ENCODE peak calls at places on chromosomes 6 and 20, in eight cellular contexts. R, V, K, L, Q, N, J and F are unnamed samples.
A peak's percentile ranks its signal among the peaks of the same experiment; 100 is the strongest.

GRCh38 chr6:133314951-133315350 is 73.8 kb downstream of the EYA4 start:
- DNase-seq in Q (no peak), K (no peak), L (no peak), J (peak; percentile 64), N (no peak), V (no peak), R (no peak), F (no peak)

GRCh38 chr20:52783769-52784168 is 188.4 kb upstream of the TSHZ2 start:
- DNase-seq in N (no peak), K (peak; percentile 52), R (no peak), J (no peak), L (peak; percentile 60), V (no peak), Q (peak; percentile 4), F (no peak)

GRCh38 chr20:6489361-6490154 is 277.9 kb upstream of the BMP2 start:
- DNase-seq in R (no peak), V (peak; percentile 33), N (no peak), L (no peak), K (no peak), J (peak; percentile 3), Q (peak; percentile 95), F (peak; percentile 1)

GRCh38 chr6:101259446-101259845 is 134.1 kb upstream of the GRIK2 start:
- DNase-seq in N (no peak), J (no peak), R (no peak), L (no peak), K (no peak), Q (no peak), V (no peak), F (no peak)

GRCh38 chr6:45650527-45651135 is 272.9 kb upstream of the SUPT3H start:
- DNase-seq in K (no peak), J (peak; percentile 85), L (no peak), R (no peak), N (no peak), V (no peak), Q (peak; percentile 88), F (no peak)

GRCh38 chr6:71887744-71888115 is 1.4 kb downstream of the RIMS1 start:
- DNase-seq in L (no peak), Q (no peak), V (no peak), N (no peak), K (no peak), J (no peak), R (no peak), F (peak; percentile 34)

GRCh38 chr6:119965900-119966299 is 616.3 kb upstream of the MAN1A1 start:
- DNase-seq in L (no peak), Q (no peak), V (no peak), K (no peak), N (no peak), R (no peak), J (no peak), F (no peak)

GRCh38 chr6:168450921-168451320 is 9.9 kb downstream of the SMOC2 start:
- DNase-seq in K (no peak), J (no peak), V (no peak), Q (no peak), R (no peak), N (no peak), L (no peak), F (no peak)

GRCh38 chr20:39661833-39662232 is 699.7 kb downstream of the DHX35 start:
- DNase-seq in N (no peak), K (no peak), V (no peak), J (peak; percentile 5), L (no peak), Q (no peak), R (no peak), F (no peak)

GRCh38 chr6:166551797-166552495 is 34.5 kb downstream of the RAMACL start:
- DNase-seq in R (no peak), N (no peak), J (no peak), Q (no peak), L (no peak), V (no peak), K (no peak), F (no peak)

GRCh38 chr6:105282801-105283585 is 103.2 kb upstream of the POPDC3 start:
- DNase-seq in N (no peak), K (no peak), Q (no peak), V (no peak), L (no peak), R (no peak), J (no peak), F (no peak)

GRCh38 chr6:83870649-83871048 is 11.2 kb downstream of the CYB5R4 start:
- DNase-seq in V (no peak), N (no peak), J (no peak), K (no peak), L (no peak), Q (no peak), R (no peak), F (no peak)

GRCh38 chr6:156873654-156874380 is 96.6 kb downstream of the ARID1B start:
- DNase-seq in K (no peak), V (no peak), Q (no peak), N (no peak), R (no peak), J (no peak), L (no peak), F (no peak)